ENCODE peak calls at places on chromosomes 5 and 9, in nine cellular contexts. F is spleen, B is IMR-90, V is A549, N is upper lobe of left lung, H is GM12892, Y is vagina, O is GM12878, K is Peyer's patch. Z is an unnamed sample.
A peak's percentile ranks its signal among the peaks of the same experiment; 100 is the strongest.

GRCh38 chr9:26754494-26755188 is 138.0 kb downstream of the CAAP1 start:
- DNase-seq in F (no peak), Y (no peak), B (no peak), V (no peak), K (no peak), O (no peak), H (no peak), N (no peak), Z (no peak)

GRCh38 chr9:34646211-34647083 is at the start of gene GALT:
- DNase-seq in V (peak; percentile 97), Y (no peak), B (peak; percentile 77), N (peak; percentile 100), H (peak; percentile 94), K (peak; percentile 99), O (no peak), F (peak; percentile 99), Z (peak; percentile 65)

GRCh38 chr5:124745367-124746251 is 830 bp downstream of the ZNF608 start:
- DNase-seq in B (peak; percentile 51), O (no peak), H (no peak), Y (no peak), K (no peak), V (no peak), N (no peak), F (no peak), Z (no peak)

GRCh38 chr5:147434049-147434448 is 75.8 kb downstream of the DPYSL3 start:
- DNase-seq in F (no peak), H (no peak), B (no peak), O (no peak), Y (no peak), N (no peak), K (no peak), V (no peak), Z (no peak)

GRCh38 chr5:5288236-5288635 is 134.2 kb upstream of the ICE1 start:
- DNase-seq in H (no peak), B (peak; percentile 10), O (no peak), Y (no peak), K (no peak), V (peak; percentile 31), F (no peak), N (no peak), Z (no peak)

GRCh38 chr5:123147741-123148140 is 58.7 kb downstream of the PRDM6 start:
- DNase-seq in B (no peak), O (no peak), N (no peak), V (no peak), Y (no peak), H (no peak), K (no peak), F (no peak), Z (no peak)

GRCh38 chr5:35248843-35249780 is 18.8 kb upstream of the PRLR start:
- DNase-seq in H (no peak), O (no peak), F (no peak), B (peak; percentile 8), N (no peak), K (no peak), Y (no peak), V (no peak), Z (no peak)

GRCh38 chr5:32023816-32024215 is 150.3 kb downstream of the GOLPH3 start:
- DNase-seq in O (no peak), H (no peak), N (no peak), B (no peak), Y (no peak), K (no peak), F (peak; percentile 4), V (no peak), Z (no peak)

GRCh38 chr9:88988796-88989641 is 2.2 kb upstream of the S1PR3 start:
- DNase-seq in Y (peak; percentile 25), B (peak; percentile 69), F (no peak), H (no peak), V (no peak), O (no peak), N (no peak), K (no peak), Z (no peak)

GRCh38 chr5:55276771-55277170 is 30.7 kb downstream of the DHX29 start:
- DNase-seq in H (no peak), O (no peak), F (no peak), K (no peak), V (no peak), Y (no peak), N (no peak), B (peak; percentile 72), Z (no peak)

GRCh38 chr9:94135222-94135621 is 51.0 kb downstream of the PTPDC1 start:
- DNase-seq in B (peak; percentile 81), Y (no peak), O (no peak), N (no peak), V (no peak), H (no peak), K (no peak), F (no peak), Z (no peak)

GRCh38 chr9:37486616-37487544 is 1.1 kb downstream of the POLR1E start:
- DNase-seq in B (peak; percentile 98), H (no peak), F (no peak), Y (no peak), N (no peak), K (no peak), O (no peak), V (no peak), Z (no peak)

GRCh38 chr5:107563957-107564544 is 106.7 kb downstream of the EFNA5 start:
- DNase-seq in V (no peak), F (no peak), H (no peak), B (no peak), O (no peak), Y (no peak), N (no peak), K (no peak), Z (no peak)

GRCh38 chr9:98101868-98102273 is 17.2 kb downstream of the TRIM14 start:
- DNase-seq in Y (no peak), H (peak; percentile 64), O (peak; percentile 99), V (no peak), F (peak; percentile 93), N (no peak), B (peak; percentile 17), K (peak; percentile 95), Z (no peak)

GRCh38 chr5:52876456-52876855 is 88.7 kb downstream of the ITGA1 start:
- DNase-seq in N (no peak), B (peak; percentile 72), K (no peak), O (no peak), H (no peak), Y (no peak), F (no peak), V (no peak), Z (no peak)

GRCh38 chr9:88477300-88477751 is 57.7 kb upstream of the NXNL2 start:
- DNase-seq in V (no peak), H (no peak), F (no peak), K (no peak), Y (no peak), B (peak; percentile 99), O (peak; percentile 35), N (no peak), Z (no peak)

GRCh38 chr5:7877851-7878250 is 8.9 kb downstream of the MTRR start:
- DNase-seq in K (no peak), V (no peak), O (no peak), Y (no peak), F (no peak), N (no peak), B (peak; percentile 43), H (no peak), Z (no peak)

GRCh38 chr9:38182321-38182720 is 113.3 kb upstream of the SHB start:
- DNase-seq in B (no peak), K (no peak), O (peak; percentile 43), V (no peak), N (no peak), H (no peak), Y (no peak), F (no peak), Z (no peak)

GRCh38 chr5:82847564-82847963 is 229.6 kb downstream of the TMEM167A start:
- DNase-seq in V (no peak), F (no peak), Y (no peak), H (no peak), O (no peak), N (no peak), B (no peak), K (no peak), Z (no peak)

GRCh38 chr5:181234455-181235306 is 9.0 kb downstream of the RACK1 start:
- DNase-seq in O (no peak), F (peak; percentile 68), Y (no peak), V (no peak), B (no peak), N (no peak), H (no peak), K (no peak), Z (no peak)
- TF ChIP-seq POLR2A in O (peak; percentile 68), F (no peak), Y (no peak), V (peak; percentile 9), B (peak; percentile 15), N (no peak), H (peak; percentile 65), K (no peak), Z (no peak)

DNA sequence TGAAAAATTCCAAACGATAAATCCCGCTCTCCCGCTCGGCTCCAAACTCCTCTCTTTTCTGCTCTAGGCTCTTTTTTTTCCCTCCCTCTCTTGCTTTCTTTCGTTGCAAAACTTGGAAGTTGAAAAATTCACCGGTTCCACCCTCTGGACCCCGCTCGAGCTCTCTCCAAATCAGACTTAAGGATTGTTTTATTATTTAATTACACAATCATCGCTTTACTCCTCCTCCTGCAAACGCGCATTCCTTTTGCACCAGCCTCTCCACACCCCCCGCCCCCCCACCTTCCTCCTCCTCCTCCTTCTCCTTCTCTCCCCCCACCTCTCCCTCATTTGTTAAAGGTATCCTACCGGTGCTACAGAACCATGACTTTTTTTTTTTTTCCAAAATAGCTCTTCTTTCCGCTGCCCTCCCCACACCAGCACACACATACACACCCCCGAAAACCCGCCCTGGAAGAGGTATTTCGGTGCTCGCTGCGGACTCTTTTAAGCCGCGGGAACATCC is 535 bp upstream of the NFIB start:
- DNase-seq in Y (no peak), N (no peak), O (no peak), F (no peak), H (no peak), K (peak; percentile 83), V (peak; percentile 82), B (peak; percentile 66), Z (peak; percentile 19)
- TF ChIP-seq POLR2A in Y (peak; percentile 64), N (no peak), O (no peak), F (no peak), H (no peak), K (peak; percentile 82), V (no peak), B (no peak), Z (no peak)

DNA sequence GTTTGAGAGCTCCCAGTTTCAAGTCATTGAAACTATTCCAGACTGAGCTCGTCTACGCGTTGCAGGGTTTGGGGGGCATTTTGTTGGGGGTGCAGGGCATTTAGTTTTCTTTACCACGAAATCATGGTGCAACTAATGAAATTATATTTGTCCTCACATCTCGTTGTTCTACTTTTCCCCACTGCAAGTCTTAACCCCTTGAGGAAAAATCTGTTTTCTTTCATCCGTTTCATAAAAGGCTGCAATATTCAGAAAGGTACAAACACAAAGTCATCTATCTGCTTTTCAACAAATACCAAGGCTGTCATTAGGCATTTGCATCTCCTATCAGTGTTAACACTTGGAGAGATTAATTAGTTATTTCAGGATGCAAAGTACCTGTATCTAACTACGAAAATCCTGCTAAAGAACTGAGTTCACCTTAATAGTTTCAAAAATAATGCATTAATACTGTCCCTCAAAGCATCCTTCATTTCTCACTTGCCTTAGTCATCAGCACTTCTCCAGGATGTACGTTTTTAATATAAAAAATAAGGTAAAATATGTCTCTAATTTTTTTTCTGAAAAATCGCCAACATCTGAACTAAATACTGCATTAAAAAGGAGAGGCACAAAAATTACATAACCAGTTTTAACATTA is 1.9 kb downstream of the ARRDC3 start:
- DNase-seq in K (no peak), O (no peak), V (no peak), B (no peak), Y (no peak), F (no peak), N (no peak), H (no peak), Z (no peak)
- TF ChIP-seq POLR2A in K (peak; percentile 89), O (peak; percentile 7), V (peak; percentile 36), B (peak; percentile 86), Y (peak; percentile 37), F (peak; percentile 25), N (peak; percentile 75), H (peak; percentile 63), Z (peak; percentile 72)

GRCh38 chr9:107504585-107505455 is 15.3 kb upstream of the KLF4 start:
- DNase-seq in H (no peak), V (peak; percentile 96), N (no peak), O (no peak), F (no peak), K (peak; percentile 58), Y (no peak), B (peak; percentile 93), Z (no peak)
- TF ChIP-seq POLR2A in H (no peak), V (no peak), N (no peak), O (no peak), F (no peak), K (no peak), Y (no peak), B (no peak), Z (no peak)